ENCODE peak calls at places on chromosomes 4 and X, in seven cellular contexts. B is NCI-H748 treated with DMSO at 0.1 percent for 48 hours, Y is right atrium auricular region, L is T-helper 1 cell, D is astrocyte of the spinal cord, C is kidney tubule cell, Z is esophagus muscularis mucosa. I is an unnamed sample.

GRCh38 chrX:17547658-17548057 is 172.7 kb downstream of the NHS start:
- DNase-seq in B (peak), Y (no peak), L (no peak), D (peak), C (peak), Z (no peak), I (no peak)

GRCh38 chrX:13598877-13599276 is 29.5 kb downstream of the EGFL6 start:
- DNase-seq in B (no peak), Y (no peak), L (no peak), D (no peak), C (peak), Z (no peak), I (no peak)

GRCh38 chrX:112081781-112082482 is 644 bp downstream of the TRPC5 start:
- DNase-seq in B (no peak), Y (no peak), L (no peak), D (no peak), C (no peak), Z (no peak), I (peak)

GRCh38 chr4:6771229-6771671 is 11.3 kb upstream of the KIAA0232 start:
- DNase-seq in B (no peak), Y (no peak), L (no peak), D (no peak), C (peak), Z (no peak), I (no peak)

GRCh38 chrX:489805-490204 is 103.1 kb upstream of the PPP2R3B start:
- DNase-seq in B (no peak), Y (no peak), L (no peak), D (no peak), C (no peak), Z (no peak), I (no peak)

GRCh38 chrX:21225643-21226042 is 148.6 kb upstream of the CNKSR2 start:
- DNase-seq in B (no peak), Y (no peak), L (no peak), D (peak), C (peak), Z (no peak), I (no peak)

GRCh38 chrX:42678133-42678532 is 99.8 kb downstream of the PPP1R2C start:
- DNase-seq in B (no peak), Y (no peak), L (no peak), D (no peak), C (peak), Z (no peak), I (peak)

GRCh38 chr4:13445841-13446790 is 38.0 kb downstream of the RAB28 start:
- DNase-seq in B (no peak), Y (no peak), L (no peak), D (no peak), C (no peak), Z (no peak), I (peak)

GRCh38 chr4:78551420-78552351 is at the start of gene ANXA3:
- DNase-seq in B (peak), Y (no peak), L (no peak), D (no peak), C (peak), Z (no peak), I (peak)

GRCh38 chr4:100430441-100430840 is 87.4 kb downstream of the EMCN start:
- DNase-seq in B (no peak), Y (no peak), L (no peak), D (no peak), C (no peak), Z (no peak), I (no peak)

GRCh38 chr4:165403667-165404066 is 24.9 kb downstream of the CPE start:
- DNase-seq in B (no peak), Y (no peak), L (no peak), D (no peak), C (no peak), Z (no peak), I (no peak)

GRCh38 chr4:183426507-183426906 is 17.9 kb upstream of the CDKN2AIP start:
- DNase-seq in B (no peak), Y (peak), L (no peak), D (no peak), C (no peak), Z (no peak), I (no peak)

GRCh38 chrX:132833373-132833772 is 125.1 kb downstream of the HS6ST2 start:
- DNase-seq in B (no peak), Y (no peak), L (no peak), D (no peak), C (no peak), Z (no peak), I (peak)

GRCh38 chr4:76634239-76634638 is 199.2 kb downstream of the SHROOM3 start:
- DNase-seq in B (no peak), Y (no peak), L (no peak), D (no peak), C (peak), Z (no peak), I (no peak)